ENCODE peak calls at places on chromosome X, in five cellular contexts. L is BJ; U is stimulated activated CD8-positive, alpha-beta memory T cell treated with anti-CD3 and anti-CD28 coated beads, Interleukin-7, amount 100 ng/mL, for 1 hour; S is fibroblast of the conjunctiva; F is NT2/D1. N is an unnamed sample.

GRCh38 chrX:49176421-49177326 is 5.0 kb downstream of the PLP2 start:
- DNase-seq in L (no peak), U (no peak), S (no peak), F (no peak), N (no peak)

GRCh38 chrX:55159556-55159955 is 60.6 kb upstream of the PAGE5 start:
- DNase-seq in L (no peak), U (no peak), S (no peak), F (no peak), N (no peak)

GRCh38 chrX:111581086-111581485 is 69.6 kb downstream of the SERTM2 start:
- DNase-seq in L (no peak), U (no peak), S (no peak), F (no peak), N (no peak)

GRCh38 chrX:24676403-24677024 is 17.2 kb upstream of the POLA1 start:
- DNase-seq in L (no peak), U (no peak), S (no peak), F (no peak), N (no peak)

GRCh38 chrX:124325732-124326131 is 6.7 kb upstream of the TEX13D start:
- DNase-seq in L (no peak), U (no peak), S (no peak), F (no peak), N (no peak)

GRCh38 chrX:149871940-149872339 is 9.0 kb upstream of the MAGEA8 start:
- DNase-seq in L (no peak), U (peak), S (no peak), F (peak), N (no peak)

GRCh38 chrX:77003956-77004355 is 443.2 kb upstream of the FGF16 start:
- DNase-seq in L (no peak), U (no peak), S (no peak), F (no peak), N (no peak)

GRCh38 chrX:48491809-48492208 is 15.8 kb downstream of the FTSJ1 start:
- DNase-seq in L (no peak), U (no peak), S (no peak), F (no peak), N (no peak)

GRCh38 chrX:129748265-129748664 is 9.5 kb downstream of the XPNPEP2 start:
- DNase-seq in L (peak), U (no peak), S (peak), F (no peak), N (no peak)

GRCh38 chrX:43140546-43140945 is 362.6 kb upstream of the PPP1R2C start:
- DNase-seq in L (no peak), U (no peak), S (no peak), F (no peak), N (no peak)

GRCh38 chrX:120560405-120560841 is 339 bp downstream of the CUL4B start:
- DNase-seq in L (no peak), U (no peak), S (no peak), F (no peak), N (no peak)

GRCh38 chrX:121216979-121217378 is 169.6 kb downstream of the GLUD2 start:
- DNase-seq in L (no peak), U (no peak), S (no peak), F (no peak), N (no peak)

GRCh38 chrX:79477691-79478090 is 110.6 kb upstream of the ITM2A start:
- DNase-seq in L (no peak), U (no peak), S (no peak), F (no peak), N (no peak)

GRCh38 chrX:38052096-38052495 is 45.7 kb downstream of the SYTL5 start:
- DNase-seq in L (peak), U (no peak), S (peak), F (no peak), N (no peak)

GRCh38 chrX:97374266-97374665 is 490.6 kb downstream of the RPA4 start:
- DNase-seq in L (no peak), U (no peak), S (no peak), F (no peak), N (no peak)

GRCh38 chrX:103256651-103257050 is 1.7 kb upstream of the TCEAL8 start:
- DNase-seq in L (no peak), U (no peak), S (no peak), F (no peak), N (no peak)

GRCh38 chrX:44223150-44223549 is 120.3 kb downstream of the EFHC2 start:
- DNase-seq in L (no peak), U (no peak), S (peak), F (no peak), N (no peak)

GRCh38 chrX:45749375-45749774 is 548.7 kb upstream of the DIPK2B start:
- DNase-seq in L (no peak), U (no peak), S (no peak), F (no peak), N (no peak)

GRCh38 chrX:54824195-54824594 is 16.6 kb downstream of the MAGED2 start:
- DNase-seq in L (no peak), U (no peak), S (no peak), F (no peak), N (no peak)

GRCh38 chrX:108268434-108269080 is 169.7 kb downstream of the COL4A6 start:
- DNase-seq in L (no peak), U (no peak), S (no peak), F (no peak), N (no peak)

GRCh38 chrX:53321216-53321942 is 40.0 kb upstream of the IQSEC2 start:
- DNase-seq in L (no peak), U (no peak), S (no peak), F (no peak), N (no peak)

GRCh38 chrX:17375631-17376380 is 806 bp downstream of the NHS start:
- DNase-seq in L (no peak), U (no peak), S (no peak), F (no peak), N (no peak)

GRCh38 chrX:125402807-125403206 is 83.1 kb downstream of the TEX13C start:
- DNase-seq in L (no peak), U (no peak), S (no peak), F (no peak), N (no peak)

GRCh38 chrX:37060999-37061398 is 52.8 kb downstream of the FAM47C start:
- DNase-seq in L (no peak), U (no peak), S (peak), F (peak), N (no peak)

GRCh38 chrX:39818071-39818470 is 279.7 kb downstream of the BCOR start:
- DNase-seq in L (no peak), U (no peak), S (no peak), F (no peak), N (no peak)

GRCh38 chrX:154516655-154517100 is 646 bp upstream of the FAM3A start:
- DNase-seq in L (no peak), U (no peak), S (peak), F (no peak), N (no peak)

GRCh38 chrX:42290608-42291007 is 367.3 kb upstream of the CASK start:
- DNase-seq in L (no peak), U (no peak), S (no peak), F (peak), N (no peak)

GRCh38 chrX:39682778-39683177 is 415.0 kb downstream of the BCOR start:
- DNase-seq in L (no peak), U (no peak), S (no peak), F (no peak), N (no peak)

GRCh38 chrX:150536455-150537116 is 31.8 kb upstream of the MTM1 start:
- DNase-seq in L (no peak), U (no peak), S (no peak), F (no peak), N (no peak)

GRCh38 chrX:131841496-131842410 is 181.3 kb upstream of the STK26 start:
- DNase-seq in L (no peak), U (no peak), S (peak), F (peak), N (no peak)

GRCh38 chrX:115642304-115642703 is 81.3 kb downstream of the PLS3 start:
- DNase-seq in L (no peak), U (no peak), S (no peak), F (no peak), N (no peak)

GRCh38 chrX:8849462-8849861 is 48.3 kb upstream of the FAM9A start:
- DNase-seq in L (peak), U (no peak), S (no peak), F (no peak), N (no peak)

GRCh38 chrX:2371026-2371778 is 129.6 kb downstream of the DHRSX start:
- DNase-seq in L (no peak), U (no peak), S (no peak), F (no peak), N (no peak)

GRCh38 chrX:18098704-18099103 is 122.0 kb downstream of the BEND2 start:
- DNase-seq in L (no peak), U (no peak), S (no peak), F (no peak), N (no peak)

GRCh38 chrX:39642071-39642470 is 455.7 kb downstream of the BCOR start:
- DNase-seq in L (no peak), U (no peak), S (no peak), F (no peak), N (no peak)

GRCh38 chrX:38804481-38805293 is 3.4 kb downstream of the MID1IP1 start:
- DNase-seq in L (no peak), U (no peak), S (no peak), F (no peak), N (no peak)

GRCh38 chrX:50458483-50458882 is 12.1 kb downstream of the DGKK start:
- DNase-seq in L (no peak), U (no peak), S (no peak), F (no peak), N (no peak)

GRCh38 chrX:129695937-129696336 is 41.2 kb upstream of the APLN start:
- DNase-seq in L (no peak), U (no peak), S (no peak), F (no peak), N (no peak)

GRCh38 chrX:135086197-135086854 is 34.0 kb downstream of the ETDB start:
- DNase-seq in L (no peak), U (no peak), S (peak), F (peak), N (no peak)

GRCh38 chrX:19156223-19156622 is 34.0 kb upstream of the ADGRG2 start:
- DNase-seq in L (no peak), U (no peak), S (peak), F (peak), N (no peak)

N was measured in esophagus squamous epithelium.